ENCODE peak calls at places on chromosomes 7 and 10, in nine cellular contexts. T is NCI-H2081; Y is memory B cell; M is AG10803; K is amygdala; W is stimulated activated CD8-positive, alpha-beta memory T cell treated with anti-CD3 and anti-CD28 coated beads, Interleukin-15, amount 100 ng/mL, for 4 hours; A is hypothalamus; B is stimulated activated naive CD4-positive, alpha-beta T cell; C is T-helper 2 cell. N is an unnamed sample.

GRCh38 chr7:50534690-50535290 is 30.4 kb downstream of the DDC start:
- DNase-seq in T (no peak), Y (no peak), M (peak), K (no peak), W (no peak), A (no peak), B (no peak), C (no peak), N (no peak)

GRCh38 chr7:131623154-131623553 is 66.7 kb upstream of the PODXL start:
- DNase-seq in T (no peak), Y (no peak), M (no peak), K (no peak), W (no peak), A (no peak), B (no peak), C (no peak), N (no peak)

GRCh38 chr10:78187371-78187770 is 153.7 kb downstream of the RPS24 start:
- DNase-seq in T (no peak), Y (no peak), M (no peak), K (no peak), W (no peak), A (no peak), B (no peak), C (no peak), N (no peak)

GRCh38 chr7:36999851-37000480 is 275.7 kb upstream of the AOAH start:
- DNase-seq in T (peak), Y (no peak), M (peak), K (no peak), W (no peak), A (no peak), B (no peak), C (no peak), N (no peak)

GRCh38 chr7:84247591-84247990 is 53.0 kb upstream of the SEMA3A start:
- DNase-seq in T (no peak), Y (no peak), M (peak), K (no peak), W (no peak), A (no peak), B (no peak), C (no peak), N (no peak)

GRCh38 chr7:336810-337566 is 47.0 kb downstream of the FOXL3 start:
- DNase-seq in T (no peak), Y (no peak), M (no peak), K (no peak), W (no peak), A (no peak), B (peak), C (no peak), N (no peak)

GRCh38 chr10:92432596-92432995 is 141.3 kb downstream of the IDE start:
- DNase-seq in T (no peak), Y (no peak), M (no peak), K (no peak), W (no peak), A (no peak), B (no peak), C (no peak), N (no peak)

GRCh38 chr7:95470452-95470851 is 15.3 kb upstream of the ASB4 start:
- DNase-seq in T (peak), Y (no peak), M (no peak), K (no peak), W (no peak), A (no peak), B (no peak), C (no peak), N (no peak)

GRCh38 chr10:132512693-132513345 is 24.8 kb upstream of the INPP5A start:
- DNase-seq in T (no peak), Y (no peak), M (no peak), K (no peak), W (no peak), A (no peak), B (no peak), C (no peak), N (no peak)

GRCh38 chr10:23656735-23657134 is 217.9 kb downstream of the OTUD1 start:
- DNase-seq in T (no peak), Y (no peak), M (peak), K (no peak), W (no peak), A (no peak), B (no peak), C (no peak), N (no peak)

GRCh38 chr7:150942591-150943452 is 35.3 kb downstream of the KCNH2 start:
- DNase-seq in T (no peak), Y (no peak), M (no peak), K (no peak), W (no peak), A (no peak), B (no peak), C (no peak), N (no peak)

GRCh38 chr10:89391882-89392756 is at the start of gene IFIT1:
- DNase-seq in T (peak), Y (peak), M (peak), K (peak), W (no peak), A (peak), B (peak), C (no peak), N (no peak)

GRCh38 chr10:3226960-3227724 is 54.6 kb upstream of the PITRM1 start:
- DNase-seq in T (no peak), Y (no peak), M (peak), K (no peak), W (no peak), A (no peak), B (no peak), C (no peak), N (no peak)

GRCh38 chr10:124521429-124521871 is 59.8 kb downstream of the LHPP start:
- DNase-seq in T (no peak), Y (no peak), M (no peak), K (peak), W (no peak), A (peak), B (no peak), C (no peak), N (no peak)

GRCh38 chr7:92246363-92247101 is 758 bp downstream of the ANKIB1 start:
- DNase-seq in T (peak), Y (peak), M (no peak), K (no peak), W (no peak), A (peak), B (peak), C (no peak), N (no peak)

GRCh38 chr10:129101232-129101980 is 365.6 kb upstream of the MGMT start:
- DNase-seq in T (no peak), Y (no peak), M (no peak), K (no peak), W (no peak), A (no peak), B (no peak), C (no peak), N (no peak)

GRCh38 chr7:80482938-80483337 is 28.9 kb downstream of the GNAT3 start:
- DNase-seq in T (no peak), Y (no peak), M (no peak), K (no peak), W (no peak), A (no peak), B (no peak), C (no peak), N (no peak)

GRCh38 chr10:785539-786214 is 96.2 kb upstream of the DIP2C start:
- DNase-seq in T (no peak), Y (no peak), M (no peak), K (no peak), W (no peak), A (no peak), B (no peak), C (no peak), N (no peak)

GRCh38 chr10:3064423-3064822 is 2.9 kb upstream of the PFKP start:
- DNase-seq in T (no peak), Y (no peak), M (no peak), K (no peak), W (no peak), A (no peak), B (no peak), C (no peak), N (no peak)

GRCh38 chr7:41916450-41916927 is 213.6 kb upstream of the INHBA start:
- DNase-seq in T (no peak), Y (no peak), M (peak), K (no peak), W (no peak), A (no peak), B (no peak), C (no peak), N (no peak)

GRCh38 chr10:116554628-116555027 is 8.9 kb downstream of the PNLIP start:
- DNase-seq in T (no peak), Y (no peak), M (no peak), K (no peak), W (no peak), A (no peak), B (no peak), C (no peak), N (no peak)

GRCh38 chr10:71755179-71755879 is 18.0 kb downstream of the VSIR start:
- DNase-seq in T (no peak), Y (no peak), M (no peak), K (no peak), W (no peak), A (no peak), B (no peak), C (no peak), N (no peak)

GRCh38 chr7:1819258-1819841 is 149.3 kb downstream of the ELFN1 start:
- DNase-seq in T (no peak), Y (no peak), M (no peak), K (no peak), W (no peak), A (no peak), B (no peak), C (no peak), N (no peak)

GRCh38 chr7:44964831-44965440 is 13.9 kb downstream of the MYO1G start:
- DNase-seq in T (no peak), Y (no peak), M (no peak), K (no peak), W (no peak), A (no peak), B (no peak), C (no peak), N (no peak)

GRCh38 chr10:101693701-101694055 is 1.3 kb downstream of the FBXW4 start:
- DNase-seq in T (peak), Y (peak), M (peak), K (no peak), W (no peak), A (no peak), B (no peak), C (no peak), N (no peak)

N was measured in esophagus squamous epithelium.